ENCODE peak calls at places on chromosomes 13 and 19, in seven cellular contexts. One of them, this sample, is unnamed.

GRCh38 chr13:30610311-30610710 is 7.4 kb upstream of the USPL1 start:
- DNase-seq in GM12864: no peak
- DNase-seq in IMR-90: no peak
- DNase-seq in cardiac fibroblast: no peak
- DNase-seq in HFF-Myc: no peak
- DNase-seq in kidney epithelial cell: no peak
- DNase-seq in coronary artery: no peak
- DNase-seq in this sample: no peak

GRCh38 chr19:33577947-33578346 is 43.8 kb upstream of the CHST8 start:
- DNase-seq in HFF-Myc: no peak
- DNase-seq in cardiac fibroblast: no peak
- DNase-seq in GM12864: no peak
- DNase-seq in IMR-90: no peak
- DNase-seq in kidney epithelial cell: no peak
- DNase-seq in coronary artery: no peak
- DNase-seq in this sample: no peak

GRCh38 chr13:45119469-45119989 is 781 bp upstream of the GTF2F2 start:
- DNase-seq in HFF-Myc: no peak
- DNase-seq in cardiac fibroblast: peak
- DNase-seq in coronary artery: no peak
- DNase-seq in kidney epithelial cell: no peak
- DNase-seq in GM12864: no peak
- DNase-seq in IMR-90: peak
- DNase-seq in this sample: peak

GRCh38 chr19:46579286-46579944 is 21.7 kb upstream of the CALM3 start:
- DNase-seq in kidney epithelial cell: no peak
- DNase-seq in GM12864: no peak
- DNase-seq in HFF-Myc: no peak
- DNase-seq in IMR-90: no peak
- DNase-seq in coronary artery: no peak
- DNase-seq in cardiac fibroblast: no peak
- DNase-seq in this sample: no peak

GRCh38 chr13:32116210-32116609 is 84.6 kb downstream of the FRY start:
- DNase-seq in GM12864: peak
- DNase-seq in coronary artery: no peak
- DNase-seq in IMR-90: no peak
- DNase-seq in kidney epithelial cell: no peak
- DNase-seq in HFF-Myc: no peak
- DNase-seq in cardiac fibroblast: peak
- DNase-seq in this sample: peak

GRCh38 chr13:59304596-59304995 is 859.1 kb downstream of the DIAPH3 start:
- DNase-seq in cardiac fibroblast: no peak
- DNase-seq in kidney epithelial cell: no peak
- DNase-seq in coronary artery: no peak
- DNase-seq in GM12864: no peak
- DNase-seq in IMR-90: no peak
- DNase-seq in HFF-Myc: no peak
- DNase-seq in this sample: no peak

GRCh38 chr19:21321134-21321533 is 8.1 kb downstream of the ZNF708 start:
- DNase-seq in IMR-90: no peak
- DNase-seq in coronary artery: no peak
- DNase-seq in cardiac fibroblast: no peak
- DNase-seq in GM12864: no peak
- DNase-seq in HFF-Myc: no peak
- DNase-seq in kidney epithelial cell: no peak
- DNase-seq in this sample: no peak

GRCh38 chr13:34416833-34417425 is 525.1 kb upstream of the NBEA start:
- DNase-seq in GM12864: no peak
- DNase-seq in kidney epithelial cell: no peak
- DNase-seq in cardiac fibroblast: peak
- DNase-seq in coronary artery: no peak
- DNase-seq in IMR-90: peak
- DNase-seq in HFF-Myc: peak
- DNase-seq in this sample: peak

GRCh38 chr19:38977445-38978314 is 2.1 kb upstream of the FBXO17 start:
- DNase-seq in kidney epithelial cell: no peak
- DNase-seq in HFF-Myc: no peak
- DNase-seq in GM12864: peak
- DNase-seq in coronary artery: no peak
- DNase-seq in cardiac fibroblast: peak
- DNase-seq in IMR-90: peak
- DNase-seq in this sample: no peak

GRCh38 chr19:28705008-28705407 is 507.9 kb downstream of the UQCRFS1 start:
- DNase-seq in coronary artery: no peak
- DNase-seq in HFF-Myc: peak
- DNase-seq in kidney epithelial cell: peak
- DNase-seq in GM12864: no peak
- DNase-seq in cardiac fibroblast: peak
- DNase-seq in IMR-90: peak
- DNase-seq in this sample: peak

GRCh38 chr19:1123381-1123780 is 19.6 kb downstream of the GPX4 start:
- DNase-seq in GM12864: no peak
- DNase-seq in coronary artery: no peak
- DNase-seq in cardiac fibroblast: no peak
- DNase-seq in IMR-90: no peak
- DNase-seq in HFF-Myc: no peak
- DNase-seq in kidney epithelial cell: no peak
- DNase-seq in this sample: no peak

GRCh38 chr19:4441994-4442845 is 15.4 kb downstream of the UBXN6 start:
- DNase-seq in IMR-90: no peak
- DNase-seq in kidney epithelial cell: no peak
- DNase-seq in GM12864: no peak
- DNase-seq in cardiac fibroblast: no peak
- DNase-seq in HFF-Myc: no peak
- DNase-seq in coronary artery: no peak
- DNase-seq in this sample: no peak

GRCh38 chr13:21079761-21080730 is 18.7 kb upstream of the LATS2 start:
- DNase-seq in GM12864: no peak
- DNase-seq in kidney epithelial cell: peak
- DNase-seq in coronary artery: no peak
- DNase-seq in HFF-Myc: no peak
- DNase-seq in IMR-90: peak
- DNase-seq in cardiac fibroblast: peak
- DNase-seq in this sample: peak

GRCh38 chr19:782195-783043 is 14.8 kb upstream of the PTBP1 start:
- DNase-seq in coronary artery: no peak
- DNase-seq in HFF-Myc: no peak
- DNase-seq in IMR-90: peak
- DNase-seq in cardiac fibroblast: peak
- DNase-seq in GM12864: no peak
- DNase-seq in kidney epithelial cell: no peak
- DNase-seq in this sample: peak

GRCh38 chr13:43145556-43145955 is 122.2 kb downstream of the DNAJC15 start:
- DNase-seq in coronary artery: no peak
- DNase-seq in IMR-90: no peak
- DNase-seq in HFF-Myc: no peak
- DNase-seq in GM12864: no peak
- DNase-seq in cardiac fibroblast: no peak
- DNase-seq in kidney epithelial cell: no peak
- DNase-seq in this sample: no peak

GRCh38 chr19:39110263-39110967 is 15.2 kb upstream of the PAK4 start:
- DNase-seq in HFF-Myc: no peak
- DNase-seq in GM12864: no peak
- DNase-seq in kidney epithelial cell: no peak
- DNase-seq in IMR-90: no peak
- DNase-seq in cardiac fibroblast: peak
- DNase-seq in coronary artery: no peak
- DNase-seq in this sample: peak

GRCh38 chr19:38037151-38037611 is 130.2 kb downstream of the SIPA1L3 start:
- DNase-seq in cardiac fibroblast: no peak
- DNase-seq in GM12864: no peak
- DNase-seq in IMR-90: no peak
- DNase-seq in kidney epithelial cell: no peak
- DNase-seq in coronary artery: no peak
- DNase-seq in HFF-Myc: no peak
- DNase-seq in this sample: no peak

GRCh38 chr13:25847145-25847544 is 204.7 kb downstream of the SHISA2 start:
- DNase-seq in IMR-90: no peak
- DNase-seq in kidney epithelial cell: no peak
- DNase-seq in HFF-Myc: no peak
- DNase-seq in cardiac fibroblast: no peak
- DNase-seq in coronary artery: no peak
- DNase-seq in GM12864: peak
- DNase-seq in this sample: no peak

GRCh38 chr13:67614013-67614412 is 383.9 kb upstream of the PCDH9 start:
- DNase-seq in cardiac fibroblast: no peak
- DNase-seq in coronary artery: no peak
- DNase-seq in GM12864: no peak
- DNase-seq in kidney epithelial cell: no peak
- DNase-seq in IMR-90: no peak
- DNase-seq in HFF-Myc: no peak
- DNase-seq in this sample: no peak

GRCh38 chr19:2049741-2050348 is 1.2 kb downstream of the MKNK2 start:
- DNase-seq in coronary artery: peak
- DNase-seq in HFF-Myc: no peak
- DNase-seq in IMR-90: peak
- DNase-seq in cardiac fibroblast: peak
- DNase-seq in GM12864: no peak
- DNase-seq in kidney epithelial cell: no peak
- DNase-seq in this sample: peak

GRCh38 chr19:15072930-15073647 is 8.9 kb upstream of the OR1I1 start:
- DNase-seq in cardiac fibroblast: no peak
- DNase-seq in kidney epithelial cell: peak
- DNase-seq in GM12864: no peak
- DNase-seq in HFF-Myc: no peak
- DNase-seq in IMR-90: no peak
- DNase-seq in coronary artery: no peak
- DNase-seq in this sample: no peak

GRCh38 chr19:14479985-14480694 is 5.0 kb upstream of the PTGER1 start:
- DNase-seq in GM12864: no peak
- DNase-seq in HFF-Myc: no peak
- DNase-seq in IMR-90: peak
- DNase-seq in kidney epithelial cell: no peak
- DNase-seq in cardiac fibroblast: peak
- DNase-seq in coronary artery: no peak
- DNase-seq in this sample: no peak

DNA sequence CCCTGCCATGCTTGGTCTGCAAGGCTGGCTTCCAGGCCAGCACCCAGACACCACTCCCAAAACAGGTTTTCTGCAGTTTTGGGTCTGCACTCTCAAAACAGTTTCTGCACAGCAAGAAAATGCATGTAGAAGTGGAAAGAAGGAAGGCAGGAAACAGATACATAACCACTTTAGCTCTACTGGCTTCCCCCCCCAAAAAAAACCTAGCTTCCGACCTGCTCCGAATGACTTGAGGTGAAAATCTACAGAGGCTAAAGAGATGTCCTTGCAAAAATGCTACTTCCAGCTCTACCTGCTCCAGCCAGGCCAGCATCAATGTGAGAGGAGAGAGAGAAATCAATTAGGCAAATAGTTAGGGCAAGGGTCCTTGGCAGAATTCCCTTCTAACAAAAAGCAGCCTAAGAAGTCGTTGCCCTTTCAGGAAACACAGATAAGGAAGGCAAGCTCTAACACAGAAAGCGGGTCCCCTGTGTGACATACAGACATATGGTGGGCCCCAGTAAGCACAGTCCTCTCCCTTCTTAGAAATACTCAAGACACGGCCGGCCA is 3.4 kb downstream of the C19orf12 start:
- DNase-seq in coronary artery: no peak
- DNase-seq in HFF-Myc: no peak
- DNase-seq in GM12864: no peak
- DNase-seq in kidney epithelial cell: no peak
- DNase-seq in cardiac fibroblast: no peak
- DNase-seq in IMR-90: no peak
- DNase-seq in this sample: no peak
- H3K4me3 ChIP-seq in coronary artery: no peak
- H3K4me3 ChIP-seq in HFF-Myc: no peak
- H3K4me3 ChIP-seq in GM12864: no peak
- H3K4me3 ChIP-seq in kidney epithelial cell: no peak
- H3K4me3 ChIP-seq in cardiac fibroblast: no peak
- H3K4me3 ChIP-seq in IMR-90: no peak
- H3K4me3 ChIP-seq in this sample: no peak

DNA sequence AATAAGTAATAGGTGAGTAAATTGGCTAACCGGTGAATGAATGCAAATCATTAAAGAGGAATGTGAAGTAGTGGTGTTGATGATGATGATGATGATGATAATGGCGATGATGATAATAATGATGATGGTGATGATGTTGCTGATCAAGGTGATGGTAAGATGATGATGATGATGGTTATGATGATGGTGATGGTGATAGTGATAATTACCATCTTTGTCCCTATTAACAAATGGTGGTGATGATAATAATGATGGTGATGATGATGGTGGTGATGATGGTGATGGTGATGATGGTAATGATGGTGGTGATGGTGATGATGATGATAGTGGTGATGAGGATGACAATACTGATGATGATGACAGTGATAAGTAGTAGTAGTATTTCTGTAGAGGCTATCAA is 452.6 kb downstream of the ZNF536 start:
- DNase-seq in cardiac fibroblast: no peak
- DNase-seq in kidney epithelial cell: no peak
- DNase-seq in HFF-Myc: no peak
- DNase-seq in coronary artery: no peak
- DNase-seq in IMR-90: no peak
- DNase-seq in GM12864: no peak
- DNase-seq in this sample: no peak
- TF ChIP-seq CTCF in cardiac fibroblast: no peak
- TF ChIP-seq CTCF in kidney epithelial cell: no peak
- TF ChIP-seq CTCF in HFF-Myc: no peak
- TF ChIP-seq CTCF in coronary artery: no peak
- TF ChIP-seq CTCF in IMR-90: no peak
- TF ChIP-seq CTCF in GM12864: no peak
- TF ChIP-seq CTCF in this sample: no peak

GRCh38 chr13:113533441-113533840 is 42.9 kb upstream of the DCUN1D2 start:
- DNase-seq in HFF-Myc: no peak
- DNase-seq in kidney epithelial cell: peak
- DNase-seq in coronary artery: no peak
- DNase-seq in IMR-90: peak
- DNase-seq in cardiac fibroblast: peak
- DNase-seq in GM12864: no peak
- DNase-seq in this sample: no peak
- H3K4me3 ChIP-seq in HFF-Myc: no peak
- H3K4me3 ChIP-seq in kidney epithelial cell: no peak
- H3K4me3 ChIP-seq in coronary artery: no peak
- H3K4me3 ChIP-seq in IMR-90: no peak
- H3K4me3 ChIP-seq in cardiac fibroblast: no peak
- H3K4me3 ChIP-seq in GM12864: no peak
- H3K4me3 ChIP-seq in this sample: no peak

GRCh38 chr19:42325308-42325895 is at the start of gene MEGF8:
- DNase-seq in kidney epithelial cell: peak
- DNase-seq in GM12864: peak
- DNase-seq in HFF-Myc: peak
- DNase-seq in cardiac fibroblast: peak
- DNase-seq in IMR-90: peak
- DNase-seq in coronary artery: peak
- DNase-seq in this sample: peak
- TF ChIP-seq CTCF in kidney epithelial cell: no peak
- TF ChIP-seq CTCF in GM12864: peak
- TF ChIP-seq CTCF in HFF-Myc: peak
- TF ChIP-seq CTCF in cardiac fibroblast: peak
- TF ChIP-seq CTCF in IMR-90: peak
- TF ChIP-seq CTCF in coronary artery: no peak
- TF ChIP-seq CTCF in this sample: peak

GRCh38 chr13:78601886-78602560 is 1.3 kb downstream of the POU4F1 start:
- DNase-seq in cardiac fibroblast: no peak
- DNase-seq in IMR-90: no peak
- DNase-seq in coronary artery: no peak
- DNase-seq in GM12864: no peak
- DNase-seq in HFF-Myc: no peak
- DNase-seq in kidney epithelial cell: no peak
- DNase-seq in this sample: no peak
- H3K4me3 ChIP-seq in cardiac fibroblast: no peak
- H3K4me3 ChIP-seq in IMR-90: no peak
- H3K4me3 ChIP-seq in coronary artery: peak
- H3K4me3 ChIP-seq in GM12864: peak
- H3K4me3 ChIP-seq in HFF-Myc: no peak
- H3K4me3 ChIP-seq in kidney epithelial cell: no peak
- H3K4me3 ChIP-seq in this sample: no peak